ENCODE peak calls at places on chromosomes 7 and 10, in five cellular contexts. One of them, this sample, is unnamed.

GRCh38 chr10:129233351-129234148 is 233.5 kb upstream of the MGMT start:
- DNase-seq in HL-60: no peak
- DNase-seq in HCT116: no peak
- DNase-seq in breast epithelium: no peak
- DNase-seq in sigmoid colon: no peak
- DNase-seq in this sample: no peak

GRCh38 chr10:110358278-110358677 is 53.6 kb upstream of the SMNDC1 start:
- DNase-seq in HL-60: no peak
- DNase-seq in HCT116: no peak
- DNase-seq in breast epithelium: no peak
- DNase-seq in sigmoid colon: no peak
- DNase-seq in this sample: no peak

GRCh38 chr7:39700932-39701331 is 77.6 kb downstream of the RALA start:
- DNase-seq in HL-60: peak
- DNase-seq in HCT116: no peak
- DNase-seq in breast epithelium: no peak
- DNase-seq in sigmoid colon: peak
- DNase-seq in this sample: no peak

GRCh38 chr7:132557489-132558044 is 18.7 kb downstream of the PLXNA4 start:
- DNase-seq in HL-60: peak
- DNase-seq in HCT116: no peak
- DNase-seq in breast epithelium: no peak
- DNase-seq in sigmoid colon: no peak
- DNase-seq in this sample: no peak

GRCh38 chr10:69383485-69384089 is 33.1 kb downstream of the TACR2 start:
- DNase-seq in HL-60: no peak
- DNase-seq in HCT116: no peak
- DNase-seq in breast epithelium: no peak
- DNase-seq in sigmoid colon: no peak
- DNase-seq in this sample: no peak

GRCh38 chr10:79243211-79244067 is 103.8 kb upstream of the PPIF start:
- DNase-seq in HL-60: peak
- DNase-seq in HCT116: no peak
- DNase-seq in breast epithelium: no peak
- DNase-seq in sigmoid colon: peak
- DNase-seq in this sample: peak

GRCh38 chr7:115015619-115016018 is 93.7 kb downstream of the MDFIC start:
- DNase-seq in HL-60: no peak
- DNase-seq in HCT116: no peak
- DNase-seq in breast epithelium: no peak
- DNase-seq in sigmoid colon: no peak
- DNase-seq in this sample: no peak

GRCh38 chr7:121043314-121044234 is 55.1 kb downstream of the CPED1 start:
- DNase-seq in HL-60: no peak
- DNase-seq in HCT116: no peak
- DNase-seq in breast epithelium: no peak
- DNase-seq in sigmoid colon: no peak
- DNase-seq in this sample: no peak

GRCh38 chr7:111499027-111499426 is 63.3 kb downstream of the IMMP2L start:
- DNase-seq in HL-60: no peak
- DNase-seq in HCT116: peak
- DNase-seq in breast epithelium: no peak
- DNase-seq in sigmoid colon: no peak
- DNase-seq in this sample: no peak

GRCh38 chr10:60299961-60300883 is 89.5 kb downstream of the ANK3 start:
- DNase-seq in HL-60: no peak
- DNase-seq in HCT116: no peak
- DNase-seq in breast epithelium: no peak
- DNase-seq in sigmoid colon: no peak
- DNase-seq in this sample: no peak

GRCh38 chr7:149175150-149175549 is 20.2 kb upstream of the ZNF282 start:
- DNase-seq in HL-60: no peak
- DNase-seq in HCT116: no peak
- DNase-seq in breast epithelium: no peak
- DNase-seq in sigmoid colon: no peak
- DNase-seq in this sample: no peak

GRCh38 chr10:129307141-129307540 is 159.9 kb upstream of the MGMT start:
- DNase-seq in HL-60: no peak
- DNase-seq in HCT116: no peak
- DNase-seq in breast epithelium: no peak
- DNase-seq in sigmoid colon: no peak
- DNase-seq in this sample: no peak

GRCh38 chr10:4568731-4569130 is 257.3 kb upstream of the AKR1E2 start:
- DNase-seq in HL-60: no peak
- DNase-seq in HCT116: no peak
- DNase-seq in breast epithelium: no peak
- DNase-seq in sigmoid colon: no peak
- DNase-seq in this sample: no peak

GRCh38 chr10:124181656-124182055 is 88.3 kb upstream of the CHST15 start:
- DNase-seq in HL-60: no peak
- DNase-seq in HCT116: no peak
- DNase-seq in breast epithelium: no peak
- DNase-seq in sigmoid colon: no peak
- DNase-seq in this sample: no peak

GRCh38 chr7:74405191-74405898 is 48.4 kb upstream of the GTF2IRD1 start:
- DNase-seq in HL-60: peak
- DNase-seq in HCT116: no peak
- DNase-seq in breast epithelium: no peak
- DNase-seq in sigmoid colon: peak
- DNase-seq in this sample: no peak

GRCh38 chr7:128947854-128948253 is 10.1 kb downstream of the IRF5 start:
- DNase-seq in HL-60: no peak
- DNase-seq in HCT116: no peak
- DNase-seq in breast epithelium: no peak
- DNase-seq in sigmoid colon: no peak
- DNase-seq in this sample: no peak

GRCh38 chr7:82417898-82418297 is 25.7 kb downstream of the CACNA2D1 start:
- DNase-seq in HL-60: no peak
- DNase-seq in HCT116: no peak
- DNase-seq in breast epithelium: no peak
- DNase-seq in sigmoid colon: no peak
- DNase-seq in this sample: no peak

GRCh38 chr7:45081670-45081974 is 7.1 kb downstream of the NACAD start:
- DNase-seq in HL-60: no peak
- DNase-seq in HCT116: no peak
- DNase-seq in breast epithelium: no peak
- DNase-seq in sigmoid colon: no peak
- DNase-seq in this sample: no peak

GRCh38 chr10:29181936-29182335 is 106.9 kb upstream of the LYZL1 start:
- DNase-seq in HL-60: no peak
- DNase-seq in HCT116: no peak
- DNase-seq in breast epithelium: no peak
- DNase-seq in sigmoid colon: no peak
- DNase-seq in this sample: no peak

GRCh38 chr10:129658673-129659072 is 191.6 kb downstream of the MGMT start:
- DNase-seq in HL-60: no peak
- DNase-seq in HCT116: no peak
- DNase-seq in breast epithelium: no peak
- DNase-seq in sigmoid colon: no peak
- DNase-seq in this sample: no peak

GRCh38 chr10:6678211-6678803 is 98.2 kb upstream of the PRKCQ start:
- DNase-seq in HL-60: peak
- DNase-seq in HCT116: peak
- DNase-seq in breast epithelium: no peak
- DNase-seq in sigmoid colon: no peak
- DNase-seq in this sample: no peak

GRCh38 chr10:26031300-26031699 is 97.3 kb downstream of the MYO3A start:
- DNase-seq in HL-60: no peak
- DNase-seq in HCT116: no peak
- DNase-seq in breast epithelium: no peak
- DNase-seq in sigmoid colon: no peak
- DNase-seq in this sample: no peak

GRCh38 chr10:96971324-96971723 is 139.2 kb downstream of the LCOR start:
- DNase-seq in HL-60: no peak
- DNase-seq in HCT116: no peak
- DNase-seq in breast epithelium: no peak
- DNase-seq in sigmoid colon: no peak
- DNase-seq in this sample: no peak

GRCh38 chr7:73683056-73683915 is at the start of the genes BUD23 and DNAJC30:
- DNase-seq in HL-60: peak
- DNase-seq in HCT116: peak
- DNase-seq in breast epithelium: peak
- DNase-seq in sigmoid colon: peak
- DNase-seq in this sample: peak

GRCh38 chr10:239109-239508 is 103.9 kb downstream of the ZMYND11 start:
- DNase-seq in HL-60: no peak
- DNase-seq in HCT116: no peak
- DNase-seq in breast epithelium: no peak
- DNase-seq in sigmoid colon: no peak
- DNase-seq in this sample: no peak

GRCh38 chr10:21705828-21706176 is 171.8 kb downstream of the MLLT10 start:
- DNase-seq in HL-60: no peak
- DNase-seq in HCT116: no peak
- DNase-seq in breast epithelium: no peak
- DNase-seq in sigmoid colon: no peak
- DNase-seq in this sample: no peak
- TF ChIP-seq POLR2AphosphoS5 in HL-60: no peak
- TF ChIP-seq POLR2AphosphoS5 in HCT116: no peak
- TF ChIP-seq POLR2AphosphoS5 in breast epithelium: no peak
- TF ChIP-seq POLR2AphosphoS5 in sigmoid colon: no peak
- TF ChIP-seq POLR2AphosphoS5 in this sample: no peak

GRCh38 chr7:2645274-2645868 is 13.6 kb downstream of the TTYH3 start:
- DNase-seq in HL-60: peak
- DNase-seq in HCT116: no peak
- DNase-seq in breast epithelium: no peak
- DNase-seq in sigmoid colon: no peak
- DNase-seq in this sample: peak
- TF ChIP-seq POLR2AphosphoS5 in HL-60: peak
- TF ChIP-seq POLR2AphosphoS5 in HCT116: no peak
- TF ChIP-seq POLR2AphosphoS5 in breast epithelium: no peak
- TF ChIP-seq POLR2AphosphoS5 in sigmoid colon: no peak
- TF ChIP-seq POLR2AphosphoS5 in this sample: peak

GRCh38 chr7:7812112-7812511 is 93.7 kb upstream of the RPA3 start:
- DNase-seq in HL-60: no peak
- DNase-seq in HCT116: no peak
- DNase-seq in breast epithelium: no peak
- DNase-seq in sigmoid colon: no peak
- DNase-seq in this sample: no peak
- TF ChIP-seq POLR2AphosphoS5 in HL-60: no peak
- TF ChIP-seq POLR2AphosphoS5 in HCT116: no peak
- TF ChIP-seq POLR2AphosphoS5 in breast epithelium: no peak
- TF ChIP-seq POLR2AphosphoS5 in sigmoid colon: no peak
- TF ChIP-seq POLR2AphosphoS5 in this sample: no peak

DNA sequence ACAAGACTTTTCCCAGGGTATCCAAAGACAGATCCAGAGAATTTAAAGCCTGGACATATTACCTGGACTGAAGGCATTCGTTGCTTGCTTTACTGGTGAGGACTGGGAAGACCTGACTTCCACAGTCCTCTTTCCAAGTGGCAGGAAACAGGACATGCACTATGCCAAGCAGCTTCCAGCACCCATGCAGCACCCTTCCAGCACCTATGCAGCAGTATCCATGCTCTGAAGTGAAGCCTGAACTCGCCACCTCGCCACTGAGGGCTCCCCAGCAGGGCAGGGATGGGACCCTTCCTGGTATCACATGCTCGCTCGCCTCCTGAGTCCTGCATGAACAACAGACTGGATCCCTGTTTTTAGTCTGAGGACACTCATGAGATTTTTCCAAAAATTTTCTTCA is 189.9 kb upstream of the KLF14 start:
- DNase-seq in HL-60: no peak
- DNase-seq in HCT116: no peak
- DNase-seq in breast epithelium: no peak
- DNase-seq in sigmoid colon: no peak
- DNase-seq in this sample: no peak
- TF ChIP-seq POLR2AphosphoS5 in HL-60: no peak
- TF ChIP-seq POLR2AphosphoS5 in HCT116: peak
- TF ChIP-seq POLR2AphosphoS5 in breast epithelium: no peak
- TF ChIP-seq POLR2AphosphoS5 in sigmoid colon: no peak
- TF ChIP-seq POLR2AphosphoS5 in this sample: peak